ENCODE peak calls at places on chromosomes 13 and 19, in nine cellular contexts. S is cardiac muscle cell; N is fibroblast of the aortic adventitia; M is breast epithelium; W is GM12892; V is AG08395; P is GOT3; B is effector memory CD8-positive, alpha-beta T cell; F is stimulated activated CD8-positive, alpha-beta memory T cell treated with anti-CD3 and anti-CD28 coated beads, Interleukin-7, amount 100 ng/mL, for 1 hour. Q is an unnamed sample.
A peak's percentile ranks its signal among the peaks of the same experiment; 100 is the strongest.

GRCh38 chr19:53131085-53131484 is 1.6 kb downstream of the ZNF415 start:
- DNase-seq in W (no peak), V (no peak), F (no peak), S (no peak), B (no peak), N (no peak), M (no peak), P (no peak), Q (no peak)

GRCh38 chr19:17687857-17688784 is at the start of gene UNC13A:
- DNase-seq in V (peak; percentile 64), W (peak; percentile 62), F (no peak), S (peak; percentile 86), P (no peak), M (no peak), B (peak; percentile 36), N (peak; percentile 35), Q (no peak)

GRCh38 chr13:66138172-66138811 is 1091.8 kb downstream of the PCDH9 start:
- DNase-seq in N (no peak), P (no peak), V (no peak), S (no peak), M (no peak), B (no peak), F (no peak), W (no peak), Q (no peak)

GRCh38 chr13:107977175-107977574 is 238.2 kb downstream of the LIG4 start:
- DNase-seq in W (no peak), F (no peak), S (no peak), N (no peak), M (no peak), V (no peak), P (no peak), B (no peak), Q (no peak)

GRCh38 chr13:74316531-74316930 is 182.3 kb upstream of the KLF12 start:
- DNase-seq in F (no peak), W (no peak), N (no peak), P (no peak), V (no peak), M (no peak), B (no peak), S (no peak), Q (no peak)

GRCh38 chr19:6092329-6093286 is 17.7 kb downstream of the RFX2 start:
- DNase-seq in V (peak; percentile 88), F (no peak), B (no peak), M (peak; percentile 88), W (no peak), N (peak; percentile 87), S (peak; percentile 78), P (peak; percentile 45), Q (peak; percentile 92)

GRCh38 chr13:35898041-35898440 is 233.1 kb downstream of the DCLK1 start:
- DNase-seq in M (no peak), S (no peak), V (no peak), P (no peak), F (no peak), N (no peak), B (no peak), W (no peak), Q (no peak)

GRCh38 chr13:113052206-113052605 is 53.4 kb upstream of the F7 start:
- DNase-seq in N (no peak), M (no peak), B (no peak), S (no peak), V (no peak), F (no peak), W (no peak), P (no peak), Q (no peak)

GRCh38 chr13:30340367-30341184 is 33.2 kb upstream of the KATNAL1 start:
- DNase-seq in S (peak; percentile 13), V (peak; percentile 93), F (no peak), W (no peak), P (no peak), N (peak; percentile 95), M (peak; percentile 41), B (no peak), Q (no peak)

GRCh38 chr13:61286148-61286745 is 129.4 kb downstream of the PCDH20 start:
- DNase-seq in W (no peak), N (no peak), M (no peak), V (no peak), B (no peak), P (no peak), F (no peak), S (peak; percentile 3), Q (no peak)